ENCODE peak calls at places on chromosome 12, in four cellular contexts. V, Z, H and T are unnamed samples.

GRCh38 chr12:42483534-42483857 is 106.0 kb downstream of the PRICKLE1 start:
- DNase-seq in V (no peak), Z (no peak), H (no peak), T (no peak)

GRCh38 chr12:15603461-15604085 is 185.6 kb downstream of the EPS8 start:
- DNase-seq in V (no peak), Z (no peak), H (no peak), T (no peak)

GRCh38 chr12:120339256-120339655 is 11.7 kb upstream of the PLA2G1B start:
- DNase-seq in V (no peak), Z (no peak), H (no peak), T (no peak)

GRCh38 chr12:102468261-102468940 is 12.0 kb downstream of the IGF1 start:
- DNase-seq in V (no peak), Z (no peak), H (no peak), T (no peak)

GRCh38 chr12:68981536-68981935 is 48.6 kb upstream of the CPM start:
- DNase-seq in V (no peak), Z (no peak), H (no peak), T (no peak)

GRCh38 chr12:89389755-89390661 is 37.7 kb upstream of the DUSP6 start:
- DNase-seq in V (no peak), Z (no peak), H (peak; percentile 20), T (no peak)

GRCh38 chr12:19873146-19873545 is 433.9 kb downstream of the AEBP2 start:
- DNase-seq in V (no peak), Z (no peak), H (no peak), T (no peak)

GRCh38 chr12:117032593-117033381 is 66.4 kb downstream of the TESC start:
- DNase-seq in V (no peak), Z (no peak), H (no peak), T (no peak)

GRCh38 chr12:123761841-123762714 is at the start of gene DNAH10:
- DNase-seq in V (peak; percentile 33), Z (no peak), H (no peak), T (peak; percentile 15)

GRCh38 chr12:14257734-14258467 is 107.6 kb upstream of the ATF7IP start:
- DNase-seq in V (peak; percentile 97), Z (peak; percentile 78), H (peak; percentile 98), T (peak; percentile 100)

GRCh38 chr12:96427269-96427729 is 27.1 kb upstream of the CDK17 start:
- DNase-seq in V (peak; percentile 46), Z (no peak), H (peak; percentile 29), T (no peak)

GRCh38 chr12:90940872-90941499 is 14.0 kb downstream of the CCER1 start:
- DNase-seq in V (no peak), Z (no peak), H (no peak), T (no peak)

GRCh38 chr12:48201516-48201915 is 1.6 kb downstream of the OR10AD1 start:
- DNase-seq in V (no peak), Z (no peak), H (no peak), T (no peak)

GRCh38 chr12:65414526-65414925 is 136.0 kb downstream of the MSRB3 start:
- DNase-seq in V (no peak), Z (no peak), H (no peak), T (no peak)

GRCh38 chr12:32454075-32454474 is 54.7 kb downstream of the FGD4 start:
- DNase-seq in V (peak; percentile 27), Z (no peak), H (no peak), T (peak; percentile 82)

GRCh38 chr12:42666671-42667243 is 77.2 kb upstream of the PRICKLE1 start:
- DNase-seq in V (no peak), Z (no peak), H (no peak), T (no peak)

GRCh38 chr12:64269161-64269560 is 47.1 kb upstream of the KICS2 start:
- DNase-seq in V (no peak), Z (no peak), H (no peak), T (no peak)

GRCh38 chr12:109625131-109625559 is 51.6 kb downstream of the MVK start:
- DNase-seq in V (no peak), Z (peak; percentile 53), H (no peak), T (no peak)

GRCh38 chr12:69900720-69901131 is 75.7 kb downstream of the MYRFL start:
- DNase-seq in V (no peak), Z (peak; percentile 68), H (peak; percentile 84), T (no peak)

GRCh38 chr12:130104114-130104513 is 58.1 kb upstream of the FZD10 start:
- DNase-seq in V (no peak), Z (no peak), H (no peak), T (no peak)

GRCh38 chr12:115341442-115341841 is 657.5 kb upstream of the TBX3 start:
- DNase-seq in V (no peak), Z (no peak), H (peak; percentile 79), T (no peak)

GRCh38 chr12:77294016-77294415 is 228.6 kb upstream of the E2F7 start:
- DNase-seq in V (no peak), Z (no peak), H (no peak), T (no peak)

GRCh38 chr12:62210422-62210821 is 49.8 kb upstream of the USP15 start:
- DNase-seq in V (no peak), Z (no peak), H (peak; percentile 33), T (no peak)

GRCh38 chr12:93379432-93380308 is 1.9 kb downstream of the NUDT4 start:
- DNase-seq in V (no peak), Z (no peak), H (no peak), T (no peak)

GRCh38 chr12:4653257-4653656 is 4.3 kb downstream of the NDUFA9 start:
- DNase-seq in V (no peak), Z (no peak), H (no peak), T (no peak)

GRCh38 chr12:3289702-3290101 is 201.3 kb upstream of the PRMT8 start:
- DNase-seq in V (no peak), Z (no peak), H (no peak), T (no peak)

GRCh38 chr12:5201554-5202243 is 158.0 kb downstream of the KCNA5 start:
- DNase-seq in V (no peak), Z (no peak), H (no peak), T (no peak)

GRCh38 chr12:63228853-63229252 is 77.9 kb upstream of the AVPR1A start:
- DNase-seq in V (no peak), Z (no peak), H (no peak), T (no peak)

GRCh38 chr12:45611495-45611894 is 118.0 kb upstream of the ARID2 start:
- DNase-seq in V (no peak), Z (no peak), H (no peak), T (no peak)

GRCh38 chr12:24838531-24838950 is 110.4 kb downstream of the BCAT1 start:
- DNase-seq in V (no peak), Z (no peak), H (peak; percentile 48), T (no peak)

GRCh38 chr12:2540535-2540941 is 254.2 kb upstream of the FKBP4 start:
- DNase-seq in V (no peak), Z (no peak), H (no peak), T (no peak)

GRCh38 chr12:45637706-45638105 is 91.8 kb upstream of the ARID2 start:
- DNase-seq in V (no peak), Z (no peak), H (no peak), T (no peak)